ENCODE peak calls at places on chromosomes 2 and 18, in six cellular contexts. R is IMR-90, X is body of pancreas, J is right lobe of liver, N is tibial nerve, W is sigmoid colon. B is an unnamed sample. For H3K4me1, the result is how much of the 10 kb centered on the place peaks cover.

GRCh38 chr2:67854103-67854502 is 208.7 kb downstream of the C1D start:
- DNase-seq in W (no peak), N (no peak), J (no peak), R (no peak), X (no peak), B (no peak)

GRCh38 chr18:24704921-24705620 is 244.6 kb downstream of the HRH4 start:
- DNase-seq in X (no peak), R (peak), J (no peak), W (no peak), N (no peak), B (no peak)

GRCh38 chr2:231050018-231050901 is 6.4 kb upstream of the PSMD1 start:
- DNase-seq in X (peak), R (no peak), J (peak), N (no peak), W (no peak), B (no peak)

GRCh38 chr2:126843046-126843445 is 55.6 kb upstream of the TEX51 start:
- DNase-seq in X (no peak), N (no peak), W (peak), R (no peak), J (no peak), B (no peak)

GRCh38 chr2:9205963-9206948 is at the start of gene ASAP2:
- DNase-seq in N (peak), W (peak), J (peak), R (peak), X (peak), B (peak)

GRCh38 chr2:157004789-157005188 is 252.7 kb upstream of the GALNT5 start:
- DNase-seq in J (no peak), R (no peak), N (no peak), W (no peak), X (no peak), B (no peak)

GRCh38 chr2:106572541-106573148 is 85.5 kb downstream of the CD8B2 start:
- DNase-seq in J (no peak), X (no peak), N (no peak), W (no peak), R (no peak), B (no peak)

GRCh38 chr2:101704816-101705565 is 7.5 kb downstream of the MAP4K4 start:
- DNase-seq in W (no peak), J (no peak), X (no peak), N (no peak), R (peak), B (no peak)

GRCh38 chr2:1584691-1585485 is 159.4 kb downstream of the PXDN start:
- DNase-seq in J (no peak), N (no peak), W (no peak), R (no peak), X (no peak), B (no peak)

GRCh38 chr2:133954636-133955035 is 299.2 kb upstream of the MGAT5 start:
- DNase-seq in N (no peak), R (no peak), J (no peak), X (no peak), W (no peak), B (no peak)

GRCh38 chr2:25632396-25632795 is 41.0 kb downstream of the DTNB start:
- DNase-seq in W (no peak), N (no peak), X (no peak), J (no peak), R (no peak), B (no peak)

GRCh38 chr2:236165491-236166156 is 2.6 kb downstream of the GBX2 start:
- DNase-seq in W (peak), J (no peak), N (no peak), R (no peak), X (no peak), B (no peak)
- H3K4me1 ChIP-seq in W (half or more), J (under half), N (under half), R (under half), X (half or more), B (under half)

GRCh38 chr18:48132993-48133674 is 202.7 kb upstream of the SMAD2 start:
- DNase-seq in R (no peak), N (no peak), X (no peak), W (no peak), J (no peak), B (no peak)

GRCh38 chr18:48136051-48136543 is 205.6 kb upstream of the SMAD2 start:
- DNase-seq in R (no peak), W (no peak), X (peak), N (no peak), J (peak), B (peak)

GRCh38 chr18:48134609-48135008 is 204.2 kb upstream of the SMAD2 start:
- DNase-seq in R (no peak), J (no peak), X (no peak), W (no peak), N (no peak), B (no peak)

GRCh38 chr18:48135436-48135966 is 205.0 kb upstream of the SMAD2 start:
- DNase-seq in J (peak), R (no peak), N (no peak), X (no peak), W (no peak), B (no peak)

GRCh38 chr18:48133675-48134251 is 203.3 kb upstream of the SMAD2 start:
- DNase-seq in X (peak), W (no peak), N (no peak), J (peak), R (no peak), B (no peak)
- TF ChIP-seq POLR2A in X (no peak), W (no peak), N (no peak), J (no peak), R (no peak), B (no peak)

GRCh38 chr2:75634945-75635344 is 11.6 kb upstream of the MRPL19 start:
- DNase-seq in N (no peak), W (no peak), J (no peak), R (no peak), X (no peak), B (no peak)

GRCh38 chr2:75633620-75634019 is 13.0 kb upstream of the MRPL19 start:
- DNase-seq in W (no peak), N (no peak), J (no peak), X (no peak), R (no peak), B (no peak)

GRCh38 chr2:75627902-75628504 is 18.6 kb upstream of the MRPL19 start:
- DNase-seq in W (peak), R (peak), J (peak), X (peak), N (peak), B (peak)

GRCh38 chr2:75632813-75633212 is 13.8 kb upstream of the MRPL19 start:
- DNase-seq in X (peak), N (no peak), R (no peak), J (no peak), W (no peak), B (no peak)

DNA sequence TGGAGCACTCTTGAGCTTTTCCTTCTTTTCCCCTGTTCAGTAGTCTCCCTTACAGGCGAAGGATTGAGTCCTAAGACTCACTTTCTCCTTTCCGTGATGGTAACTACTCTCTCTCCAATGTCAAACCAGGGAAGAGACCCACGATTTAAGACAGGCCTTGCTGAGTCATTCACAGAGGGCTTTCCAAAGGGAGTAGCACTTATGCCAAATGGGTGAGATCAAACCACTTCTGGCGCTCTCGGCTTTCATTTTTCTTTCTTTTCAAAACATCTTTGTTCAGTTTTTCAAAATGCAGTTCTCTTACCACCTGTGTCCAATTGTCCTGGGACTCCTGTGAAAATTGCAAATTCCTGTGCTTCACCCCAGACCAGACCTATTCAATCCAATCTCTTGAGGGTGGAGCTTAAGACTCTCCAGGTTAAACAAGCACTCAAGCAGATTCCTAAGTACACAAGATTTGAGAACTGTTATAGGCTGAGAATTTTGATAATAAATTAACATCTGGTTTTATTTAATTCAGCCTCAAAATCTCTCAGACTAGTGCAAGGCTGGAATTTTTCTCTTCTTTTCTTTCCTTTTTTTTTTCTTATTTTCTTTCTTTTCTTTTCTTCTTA is 14.4 kb upstream of the MRPL19 start:
- DNase-seq in N (no peak), X (no peak), J (no peak), R (no peak), W (no peak), B (no peak)
- H3K4me1 ChIP-seq in N (under half), X (under half), J (under half), R (under half), W (under half), B (under half)

DNA sequence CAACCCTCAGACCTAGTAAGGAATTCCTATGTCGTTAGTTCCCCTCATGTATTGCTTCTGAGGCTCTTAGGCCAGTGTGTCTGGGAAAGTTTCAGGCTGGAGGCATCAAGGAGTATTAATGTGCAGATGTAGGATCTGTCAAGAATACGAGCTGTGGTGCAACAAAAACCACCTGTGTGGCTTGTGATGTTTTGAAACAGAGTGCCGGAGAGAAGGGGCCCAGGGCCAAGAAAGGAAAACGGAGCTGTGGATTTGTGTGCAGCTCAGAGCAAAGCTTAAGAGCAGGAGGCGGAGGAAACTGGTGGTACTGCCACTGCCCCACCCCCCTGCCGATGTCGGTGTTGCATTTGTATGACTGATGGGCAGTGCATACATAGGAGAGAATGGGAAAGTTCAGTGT is 152.5 kb upstream of the NT5C1B start:
- DNase-seq in R (peak), X (no peak), J (no peak), W (peak), N (no peak), B (no peak)
- TF ChIP-seq POLR2A in R (no peak), X (no peak), J (no peak), W (no peak), N (no peak), B (no peak)

GRCh38 chr18:59954241-59954640 is 54.4 kb downstream of the PMAIP1 start:
- DNase-seq in X (no peak), N (no peak), R (no peak), W (no peak), J (no peak), B (no peak)
- H3K4me1 ChIP-seq in X (under half), N (under half), R (under half), W (under half), J (under half), B (under half)

B was measured in heart left ventricle.